ENCODE peak calls at places on chromosomes 5 and 9, in seven cellular contexts. U, Z, Y, K, L, C and W are unnamed samples.

GRCh38 chr9:97565262-97565661 is 63.8 kb downstream of the TMOD1 start:
- DNase-seq in U (no peak), Z (no peak), Y (no peak), K (no peak), L (no peak), C (no peak), W (no peak)

GRCh38 chr9:78196258-78196657 is 39.6 kb upstream of the CEP78 start:
- DNase-seq in U (no peak), Z (no peak), Y (no peak), K (no peak), L (no peak), C (no peak), W (no peak)

GRCh38 chr9:121242219-121242954 is 25.6 kb upstream of the GSN start:
- DNase-seq in U (no peak), Z (peak; percentile 77), Y (peak; percentile 51), K (no peak), L (no peak), C (no peak), W (peak; percentile 49)

GRCh38 chr5:142900926-142901325 is 130.7 kb downstream of the ARHGAP26 start:
- DNase-seq in U (no peak), Z (peak; percentile 88), Y (peak; percentile 56), K (no peak), L (no peak), C (no peak), W (peak; percentile 80)

GRCh38 chr5:132100672-132101261 is 27.2 kb downstream of the CSF2 start:
- DNase-seq in U (no peak), Z (no peak), Y (no peak), K (peak; percentile 62), L (no peak), C (no peak), W (no peak)

GRCh38 chr9:114000671-114001409 is 77.3 kb downstream of the AMBP start:
- DNase-seq in U (peak; percentile 17), Z (peak; percentile 36), Y (no peak), K (no peak), L (no peak), C (no peak), W (no peak)

GRCh38 chr5:1293997-1294838 is 650 bp downstream of the TERT start:
- DNase-seq in U (peak; percentile 44), Z (no peak), Y (no peak), K (no peak), L (no peak), C (no peak), W (no peak)

GRCh38 chr5:98698359-98698758 is 75.1 kb upstream of the RGMB start:
- DNase-seq in U (no peak), Z (no peak), Y (peak; percentile 6), K (no peak), L (no peak), C (no peak), W (no peak)

GRCh38 chr9:76644647-76645250 is 119.5 kb upstream of the PCA3 start:
- DNase-seq in U (no peak), Z (no peak), Y (no peak), K (no peak), L (no peak), C (no peak), W (no peak)

GRCh38 chr9:115008536-115008935 is 78.1 kb upstream of the TNFSF8 start:
- DNase-seq in U (no peak), Z (peak; percentile 87), Y (peak; percentile 57), K (no peak), L (no peak), C (no peak), W (peak; percentile 86)

GRCh38 chr9:124805186-124805585 is 28.3 kb downstream of the OLFML2A start:
- DNase-seq in U (no peak), Z (peak; percentile 29), Y (no peak), K (no peak), L (no peak), C (no peak), W (peak; percentile 66)

GRCh38 chr5:10351199-10351881 is 2.2 kb upstream of the MARCHF6 start:
- DNase-seq in U (no peak), Z (peak; percentile 57), Y (peak; percentile 84), K (no peak), L (no peak), C (no peak), W (peak; percentile 41)

GRCh38 chr9:97570899-97571298 is 62.3 kb downstream of the TSTD2 start:
- DNase-seq in U (peak; percentile 34), Z (peak; percentile 3), Y (peak; percentile 22), K (no peak), L (peak; percentile 67), C (no peak), W (no peak)

GRCh38 chr5:36452394-36453100 is 150.8 kb upstream of the RANBP3L start:
- DNase-seq in U (no peak), Z (no peak), Y (no peak), K (no peak), L (no peak), C (no peak), W (no peak)

GRCh38 chr9:14888857-14889256 is 21.4 kb downstream of the FREM1 start:
- DNase-seq in U (no peak), Z (no peak), Y (no peak), K (no peak), L (no peak), C (no peak), W (no peak)

GRCh38 chr9:129178983-129179382 is 922 bp upstream of the IER5L start:
- DNase-seq in U (no peak), Z (no peak), Y (no peak), K (no peak), L (no peak), C (no peak), W (no peak)

GRCh38 chr9:76191493-76191892 is 202.7 kb downstream of the RFK start:
- DNase-seq in U (no peak), Z (no peak), Y (no peak), K (no peak), L (no peak), C (no peak), W (no peak)

GRCh38 chr9:12464910-12465512 is 228.2 kb upstream of the TYRP1 start:
- DNase-seq in U (no peak), Z (peak; percentile 9), Y (peak; percentile 39), K (no peak), L (no peak), C (peak; percentile 24), W (peak; percentile 20)

GRCh38 chr9:29213374-29214161 is 1640.3 kb upstream of the C9orf72 start:
- DNase-seq in U (no peak), Z (no peak), Y (no peak), K (no peak), L (peak; percentile 54), C (no peak), W (no peak)

GRCh38 chr9:133640160-133640559 is 4.0 kb downstream of the DBH start:
- DNase-seq in U (no peak), Z (no peak), Y (no peak), K (no peak), L (no peak), C (no peak), W (no peak)

GRCh38 chr5:71663570-71663969 is 55.5 kb upstream of the CARTPT start:
- DNase-seq in U (no peak), Z (no peak), Y (no peak), K (no peak), L (no peak), C (no peak), W (no peak)

GRCh38 chr5:38431242-38431853 is 125.1 kb downstream of the LIFR start:
- DNase-seq in U (no peak), Z (no peak), Y (no peak), K (no peak), L (no peak), C (no peak), W (no peak)

GRCh38 chr9:76576344-76576743 is 117.4 kb downstream of the GCNT1 start:
- DNase-seq in U (peak; percentile 70), Z (peak; percentile 87), Y (peak; percentile 74), K (peak; percentile 54), L (no peak), C (peak; percentile 57), W (peak; percentile 77)

GRCh38 chr5:55988979-55989612 is 5.7 kb downstream of the IL6ST start:
- DNase-seq in U (no peak), Z (no peak), Y (no peak), K (no peak), L (no peak), C (no peak), W (no peak)
- H3K4me3 ChIP-seq in U (no peak overlapping the region), Z (no peak overlapping the region), Y (no peak overlapping the region), K (no peak overlapping the region), L (no peak overlapping the region), C (no peak overlapping the region), W (peak overlapping the region; percentile 44)

DNA sequence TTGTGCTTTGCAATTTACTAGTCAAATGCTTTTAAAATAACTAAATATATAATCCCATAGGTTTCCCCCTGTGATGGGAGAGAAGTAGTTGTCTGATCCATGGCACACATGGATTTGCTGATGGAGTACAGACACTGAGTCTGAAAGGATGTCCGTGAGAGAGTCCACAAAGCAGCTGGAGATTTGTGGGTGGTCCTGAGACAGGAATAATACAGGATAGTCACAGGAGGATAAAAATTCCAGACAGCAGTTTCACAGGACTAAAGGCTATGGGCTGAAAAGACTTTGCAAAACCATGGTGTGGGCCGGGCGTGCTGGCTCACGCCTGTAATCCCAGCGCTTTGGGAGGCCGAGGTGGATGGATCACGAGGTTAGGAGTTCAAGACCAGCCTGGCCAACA is 58.7 kb upstream of the ZFR start:
- DNase-seq in U (no peak), Z (no peak), Y (no peak), K (no peak), L (no peak), C (no peak), W (peak; percentile 47)
- TF ChIP-seq CTCF in U (no peak), Z (no peak), Y (no peak), K (no peak), L (no peak), C (no peak), W (no peak)

GRCh38 chr5:126595486-126596083 is 566 bp upstream of the ALDH7A1 start:
- DNase-seq in U (no peak), Z (no peak), Y (no peak), K (no peak), L (no peak), C (no peak), W (no peak)
- H3K4me3 ChIP-seq in U (peak overlapping the region; percentile 52), Z (peak overlapping the region; percentile 79), Y (peak overlapping the region; percentile 65), K (no peak overlapping the region), L (peak overlapping the region; percentile 78), C (no peak overlapping the region), W (peak overlapping the region; percentile 68)

DNA sequence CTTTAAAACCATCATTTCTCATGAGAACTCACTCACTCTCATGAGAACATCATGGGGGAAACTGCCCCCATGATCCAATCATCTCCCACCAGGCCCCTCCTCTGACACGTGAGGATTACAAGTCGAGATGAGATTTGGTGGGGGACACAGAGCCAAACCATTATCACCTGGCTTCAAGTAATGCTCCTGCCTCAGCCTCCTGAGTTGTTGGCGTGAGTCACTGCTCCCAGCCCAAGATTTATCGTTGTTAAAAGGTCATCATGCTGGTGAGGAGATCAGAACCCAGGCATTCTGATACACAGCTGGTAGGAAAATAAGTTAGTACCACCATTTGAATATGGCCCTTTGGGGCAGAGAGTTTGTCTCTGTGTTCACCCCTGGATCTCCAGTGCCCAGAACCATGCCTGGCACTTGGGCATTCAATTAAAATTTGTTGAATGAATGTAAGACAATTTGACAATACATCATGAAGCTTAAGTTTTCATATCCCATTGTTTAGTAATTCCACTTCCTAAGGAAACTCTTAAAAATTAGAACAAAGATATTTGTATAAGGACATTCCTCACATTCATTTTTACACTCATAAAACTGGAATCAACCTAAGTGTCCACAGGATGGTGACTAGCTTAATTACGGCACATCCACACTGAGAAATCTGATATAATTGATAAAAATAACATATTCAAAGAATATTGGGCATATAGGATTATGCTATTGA is 58.0 kb upstream of the COL15A1 start:
- DNase-seq in U (no peak), Z (no peak), Y (no peak), K (no peak), L (no peak), C (no peak), W (no peak)
- TF ChIP-seq CTCF in U (no peak), Z (no peak), Y (no peak), K (no peak), L (no peak), C (no peak), W (no peak)